ENCODE peak calls at places on chromosomes 6 and 20, in five cellular contexts. One of them, this sample, is unnamed.

GRCh38 chr20:13312300-13312699 is 91.2 kb downstream of the ISM1 start:
- ATAC-seq in right lobe of liver: no peak
- ATAC-seq in GM12878: peak; percentile 73
- ATAC-seq in A549: no peak
- ATAC-seq in heart left ventricle: no peak
- ATAC-seq in this sample: no peak

GRCh38 chr6:157841211-157841840 is 18.3 kb downstream of the SNX9 start:
- ATAC-seq in right lobe of liver: peak; percentile 82
- ATAC-seq in GM12878: peak; percentile 89
- ATAC-seq in A549: peak; percentile 59
- ATAC-seq in heart left ventricle: no peak
- ATAC-seq in this sample: no peak

GRCh38 chr6:108106694-108107093 is 32.2 kb upstream of the OSTM1 start:
- ATAC-seq in right lobe of liver: peak; percentile 91
- ATAC-seq in GM12878: no peak
- ATAC-seq in A549: no peak
- ATAC-seq in heart left ventricle: no peak
- ATAC-seq in this sample: no peak

GRCh38 chr20:61514805-61515505 is 262.9 kb downstream of the CDH4 start:
- ATAC-seq in right lobe of liver: no peak
- ATAC-seq in GM12878: no peak
- ATAC-seq in A549: no peak
- ATAC-seq in heart left ventricle: no peak
- ATAC-seq in this sample: no peak

GRCh38 chr6:115971785-115972184 is 88.9 kb downstream of the FRK start:
- ATAC-seq in right lobe of liver: peak; percentile 17
- ATAC-seq in GM12878: no peak
- ATAC-seq in A549: no peak
- ATAC-seq in heart left ventricle: no peak
- ATAC-seq in this sample: no peak

GRCh38 chr6:137660296-137660731 is 166.1 kb upstream of the OLIG3 start:
- ATAC-seq in right lobe of liver: peak; percentile 68
- ATAC-seq in GM12878: peak; percentile 56
- ATAC-seq in A549: no peak
- ATAC-seq in heart left ventricle: no peak
- ATAC-seq in this sample: no peak

GRCh38 chr6:68639826-68640505 is 4.9 kb downstream of the ADGRB3 start:
- ATAC-seq in right lobe of liver: peak; percentile 30
- ATAC-seq in GM12878: no peak
- ATAC-seq in A549: no peak
- ATAC-seq in heart left ventricle: no peak
- ATAC-seq in this sample: no peak

GRCh38 chr6:16394651-16395050 is 156.3 kb downstream of the GMPR start:
- ATAC-seq in right lobe of liver: no peak
- ATAC-seq in GM12878: no peak
- ATAC-seq in A549: no peak
- ATAC-seq in heart left ventricle: no peak
- ATAC-seq in this sample: no peak

GRCh38 chr20:47310729-47311128 is 45.8 kb downstream of the ZMYND8 start:
- ATAC-seq in right lobe of liver: no peak
- ATAC-seq in GM12878: no peak
- ATAC-seq in A549: no peak
- ATAC-seq in heart left ventricle: no peak
- ATAC-seq in this sample: no peak

GRCh38 chr20:47314647-47315338 is 41.7 kb downstream of the ZMYND8 start:
- ATAC-seq in right lobe of liver: no peak
- ATAC-seq in GM12878: no peak
- ATAC-seq in A549: no peak
- ATAC-seq in heart left ventricle: no peak
- ATAC-seq in this sample: no peak

GRCh38 chr20:47309806-47310426 is 46.6 kb downstream of the ZMYND8 start:
- ATAC-seq in right lobe of liver: no peak
- ATAC-seq in GM12878: no peak
- ATAC-seq in A549: no peak
- ATAC-seq in heart left ventricle: no peak
- ATAC-seq in this sample: no peak

GRCh38 chr20:47311967-47312681 is 44.4 kb downstream of the ZMYND8 start:
- ATAC-seq in right lobe of liver: no peak
- ATAC-seq in GM12878: no peak
- ATAC-seq in A549: no peak
- ATAC-seq in heart left ventricle: no peak
- ATAC-seq in this sample: no peak

GRCh38 chr20:47311211-47311610 is 45.3 kb downstream of the ZMYND8 start:
- ATAC-seq in right lobe of liver: no peak
- ATAC-seq in GM12878: no peak
- ATAC-seq in A549: no peak
- ATAC-seq in heart left ventricle: no peak
- ATAC-seq in this sample: no peak
- TF ChIP-seq POLR2A in right lobe of liver: no peak
- TF ChIP-seq POLR2A in GM12878: no peak
- TF ChIP-seq POLR2A in A549: no peak
- TF ChIP-seq POLR2A in heart left ventricle: no peak
- TF ChIP-seq POLR2A in this sample: no peak

GRCh38 chr6:113970808-113971676 is at the start of gene HDAC2:
- ATAC-seq in right lobe of liver: peak; percentile 95
- ATAC-seq in GM12878: peak; percentile 84
- ATAC-seq in A549: peak; percentile 90
- ATAC-seq in heart left ventricle: peak; percentile 94
- ATAC-seq in this sample: peak; percentile 94
- TF ChIP-seq POLR2A in right lobe of liver: peak; percentile 50
- TF ChIP-seq POLR2A in GM12878: peak; percentile 84
- TF ChIP-seq POLR2A in A549: peak; percentile 66
- TF ChIP-seq POLR2A in heart left ventricle: no peak
- TF ChIP-seq POLR2A in this sample: peak; percentile 38

GRCh38 chr6:42452171-42453026 is 673 bp upstream of the TRERF1 start:
- ATAC-seq in right lobe of liver: peak; percentile 50
- ATAC-seq in GM12878: peak; percentile 60
- ATAC-seq in A549: peak; percentile 73
- ATAC-seq in heart left ventricle: peak; percentile 1
- ATAC-seq in this sample: peak; percentile 57

GRCh38 chr6:42450314-42451145 is 1.2 kb downstream of the TRERF1 start:
- ATAC-seq in right lobe of liver: no peak
- ATAC-seq in GM12878: no peak
- ATAC-seq in A549: no peak
- ATAC-seq in heart left ventricle: no peak
- ATAC-seq in this sample: no peak

GRCh38 chr6:42451146-42451594 is 556 bp downstream of the TRERF1 start:
- ATAC-seq in right lobe of liver: peak; percentile 4
- ATAC-seq in GM12878: peak; percentile 2
- ATAC-seq in A549: peak; percentile 12
- ATAC-seq in heart left ventricle: no peak
- ATAC-seq in this sample: no peak

GRCh38 chr6:42453027-42453648 is 1.4 kb upstream of the TRERF1 start:
- ATAC-seq in right lobe of liver: peak; percentile 76
- ATAC-seq in GM12878: peak; percentile 88
- ATAC-seq in A549: peak; percentile 77
- ATAC-seq in heart left ventricle: peak; percentile 88
- ATAC-seq in this sample: peak; percentile 90

GRCh38 chr6:42451595-42452170 is at the start of gene TRERF1:
- ATAC-seq in right lobe of liver: peak; percentile 26
- ATAC-seq in GM12878: peak; percentile 60
- ATAC-seq in A549: peak; percentile 49
- ATAC-seq in heart left ventricle: peak; percentile 18
- ATAC-seq in this sample: peak; percentile 24
- TF ChIP-seq POLR2A in right lobe of liver: no peak
- TF ChIP-seq POLR2A in GM12878: no peak
- TF ChIP-seq POLR2A in A549: peak; percentile 29
- TF ChIP-seq POLR2A in heart left ventricle: no peak
- TF ChIP-seq POLR2A in this sample: no peak

GRCh38 chr20:56422131-56422823 is 10.2 kb downstream of the CASS4 start:
- ATAC-seq in right lobe of liver: peak; percentile 43
- ATAC-seq in GM12878: no peak
- ATAC-seq in A549: peak; percentile 43
- ATAC-seq in heart left ventricle: no peak
- ATAC-seq in this sample: no peak
- TF ChIP-seq POLR2A in right lobe of liver: no peak
- TF ChIP-seq POLR2A in GM12878: no peak
- TF ChIP-seq POLR2A in A549: no peak
- TF ChIP-seq POLR2A in heart left ventricle: no peak
- TF ChIP-seq POLR2A in this sample: no peak

DNA sequence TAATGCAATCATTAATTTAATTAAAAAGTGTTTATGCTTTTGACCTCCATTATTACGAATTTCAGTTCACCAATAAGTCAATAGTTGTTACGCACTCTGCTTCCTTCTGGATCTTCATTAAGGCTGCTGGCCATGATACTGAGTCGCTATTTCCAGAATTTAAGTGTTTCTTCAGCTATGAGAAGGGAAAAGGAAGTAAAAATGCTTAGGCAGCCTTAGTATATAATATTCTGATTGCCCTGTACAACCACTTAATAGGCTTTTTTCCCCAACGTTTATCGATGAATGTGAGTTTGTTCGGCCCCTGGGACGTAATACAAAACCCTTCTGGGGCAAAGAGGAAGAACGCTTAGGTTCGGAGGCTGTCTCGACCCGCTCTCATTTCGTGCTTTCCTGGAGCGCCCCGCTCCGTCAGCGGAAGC is 644 bp downstream of the OARD1 start:
- ATAC-seq in right lobe of liver: no peak
- ATAC-seq in GM12878: no peak
- ATAC-seq in A549: no peak
- ATAC-seq in heart left ventricle: no peak
- ATAC-seq in this sample: no peak
- TF ChIP-seq POLR2A in right lobe of liver: no peak
- TF ChIP-seq POLR2A in GM12878: no peak
- TF ChIP-seq POLR2A in A549: peak; percentile 69
- TF ChIP-seq POLR2A in heart left ventricle: no peak
- TF ChIP-seq POLR2A in this sample: no peak

GRCh38 chr20:32606107-32606506 is 21.0 kb upstream of the NOL4L start:
- ATAC-seq in right lobe of liver: no peak
- ATAC-seq in GM12878: no peak
- ATAC-seq in A549: peak; percentile 6
- ATAC-seq in heart left ventricle: no peak
- ATAC-seq in this sample: no peak
- TF ChIP-seq POLR2A in right lobe of liver: no peak
- TF ChIP-seq POLR2A in GM12878: no peak
- TF ChIP-seq POLR2A in A549: no peak
- TF ChIP-seq POLR2A in heart left ventricle: no peak
- TF ChIP-seq POLR2A in this sample: no peak

GRCh38 chr6:1267790-1268762 is 43.8 kb upstream of the FOXQ1 start:
- ATAC-seq in right lobe of liver: peak; percentile 71
- ATAC-seq in GM12878: no peak
- ATAC-seq in A549: no peak
- ATAC-seq in heart left ventricle: no peak
- ATAC-seq in this sample: no peak
- TF ChIP-seq POLR2A in right lobe of liver: no peak
- TF ChIP-seq POLR2A in GM12878: no peak
- TF ChIP-seq POLR2A in A549: no peak
- TF ChIP-seq POLR2A in heart left ventricle: no peak
- TF ChIP-seq POLR2A in this sample: no peak

GRCh38 chr20:50728981-50729874 is 2.2 kb upstream of the PARD6B start:
- ATAC-seq in right lobe of liver: no peak
- ATAC-seq in GM12878: no peak
- ATAC-seq in A549: no peak
- ATAC-seq in heart left ventricle: no peak
- ATAC-seq in this sample: no peak

GRCh38 chr20:50731930-50732690 is 730 bp downstream of the PARD6B start:
- ATAC-seq in right lobe of liver: no peak
- ATAC-seq in GM12878: no peak
- ATAC-seq in A549: peak; percentile 26
- ATAC-seq in heart left ventricle: no peak
- ATAC-seq in this sample: no peak

GRCh38 chr20:50729925-50730764 is 1.2 kb upstream of the PARD6B start:
- ATAC-seq in right lobe of liver: no peak
- ATAC-seq in GM12878: peak; percentile 2
- ATAC-seq in A549: peak; percentile 15
- ATAC-seq in heart left ventricle: no peak
- ATAC-seq in this sample: peak; percentile 7

GRCh38 chr20:50730765-50731054 is 670 bp upstream of the PARD6B start:
- ATAC-seq in right lobe of liver: no peak
- ATAC-seq in GM12878: no peak
- ATAC-seq in A549: no peak
- ATAC-seq in heart left ventricle: no peak
- ATAC-seq in this sample: no peak

DNA sequence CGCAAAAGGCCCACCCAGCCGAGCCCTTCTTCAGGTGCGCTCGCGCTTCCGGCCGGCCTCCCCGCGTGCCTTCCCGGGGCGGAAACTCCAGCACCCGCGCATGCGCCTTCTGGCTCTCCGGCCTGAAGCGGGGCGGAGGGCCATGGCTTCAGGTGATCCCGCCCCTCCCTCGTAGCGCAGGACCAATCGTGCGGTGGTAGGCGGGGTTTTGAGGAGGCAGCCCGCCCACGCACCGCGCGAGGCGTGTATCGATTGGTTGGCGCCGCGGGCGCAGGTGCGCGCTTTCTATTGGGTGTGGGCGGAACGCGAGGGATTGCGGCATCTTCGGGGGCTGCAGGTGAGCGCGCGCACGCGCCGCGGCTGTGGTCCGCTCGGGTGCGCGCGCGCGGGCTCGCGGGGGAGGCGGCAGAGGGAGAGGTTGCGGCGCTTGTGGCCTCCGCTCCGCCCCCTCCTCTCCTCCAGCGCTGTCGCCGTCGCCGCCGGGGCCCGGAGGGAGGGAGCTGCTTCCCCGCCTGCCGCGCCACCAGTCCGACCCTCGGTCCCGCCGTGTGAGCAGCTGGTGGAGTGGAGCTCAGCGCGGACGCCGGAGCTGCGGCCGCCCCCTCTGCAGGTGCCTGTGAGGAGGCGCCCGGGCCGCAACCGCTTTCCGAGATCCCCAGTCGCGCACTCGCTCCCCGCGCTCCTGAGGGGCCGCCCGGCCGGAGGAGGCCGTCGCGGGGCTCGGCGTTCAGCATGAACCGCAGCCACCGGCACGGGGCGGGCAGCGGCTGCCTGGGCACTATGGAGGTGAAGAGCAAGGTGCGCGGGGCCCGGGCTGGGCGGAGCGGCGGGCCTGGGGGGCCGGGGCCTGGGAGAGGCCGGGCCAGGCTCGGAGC is at the start of gene PARD6B:
- ATAC-seq in right lobe of liver: peak; percentile 84
- ATAC-seq in GM12878: peak; percentile 94
- ATAC-seq in A549: peak; percentile 76
- ATAC-seq in heart left ventricle: peak; percentile 99
- ATAC-seq in this sample: peak; percentile 97
- TF ChIP-seq POLR2A in right lobe of liver: peak; percentile 90
- TF ChIP-seq POLR2A in GM12878: peak; percentile 79
- TF ChIP-seq POLR2A in A549: peak; percentile 74
- TF ChIP-seq POLR2A in heart left ventricle: no peak
- TF ChIP-seq POLR2A in this sample: peak; percentile 22

GRCh38 chr20:18566892-18567738 is at the start of gene SMIM26:
- ATAC-seq in right lobe of liver: peak; percentile 99
- ATAC-seq in GM12878: peak; percentile 100
- ATAC-seq in A549: peak; percentile 100
- ATAC-seq in heart left ventricle: peak; percentile 98
- ATAC-seq in this sample: peak; percentile 99
- TF ChIP-seq POLR2A in right lobe of liver: peak; percentile 62
- TF ChIP-seq POLR2A in GM12878: peak; percentile 97
- TF ChIP-seq POLR2A in A549: peak; percentile 92
- TF ChIP-seq POLR2A in heart left ventricle: no peak
- TF ChIP-seq POLR2A in this sample: peak; percentile 51

This sample was measured in gastroesophageal sphincter.